ENCODE peak calls at places on chromosomes 16 and 17, in seven cellular contexts. B, E, H, Y, Z, T and U are unnamed samples.

GRCh38 chr16:88939814-88940195 is 37.2 kb downstream of the CBFA2T3 start:
- DNase-seq in Y (no peak), T (no peak), B (no peak), H (no peak), E (no peak), Z (no peak), U (no peak)

GRCh38 chr17:12178644-12179330 is 158.1 kb downstream of the MAP2K4 start:
- DNase-seq in E (no peak), T (no peak), Z (no peak), B (no peak), Y (no peak), H (no peak), U (no peak)

GRCh38 chr17:42026821-42027539 is 7.1 kb downstream of the NKIRAS2 start:
- DNase-seq in T (no peak), B (no peak), Y (no peak), E (no peak), Z (no peak), H (no peak), U (peak)

GRCh38 chr16:30896203-30896889 is at the start of gene CTF1:
- DNase-seq in E (peak), B (peak), Y (no peak), H (peak), Z (peak), T (no peak), U (peak)

GRCh38 chr17:62948370-62948769 is 17.7 kb upstream of the TANC2 start:
- DNase-seq in H (no peak), E (no peak), T (no peak), B (no peak), Z (no peak), Y (no peak), U (no peak)

GRCh38 chr16:71258371-71258770 is 27.8 kb upstream of the HYDIN start:
- DNase-seq in B (no peak), H (no peak), Y (no peak), Z (no peak), E (no peak), T (no peak), U (no peak)

GRCh38 chr17:31216053-31216751 is 80.8 kb downstream of the OMG start:
- DNase-seq in B (peak), E (peak), Z (peak), T (no peak), Y (peak), H (no peak), U (peak)

GRCh38 chr17:68383443-68384321 is 73.6 kb downstream of the WIPI1 start:
- DNase-seq in H (no peak), Z (peak), Y (no peak), E (peak), B (peak), T (peak), U (no peak)

GRCh38 chr17:4433515-4434031 is at the start of gene SPNS3:
- DNase-seq in E (no peak), B (no peak), T (peak), Z (no peak), Y (peak), H (no peak), U (no peak)

GRCh38 chr17:2701996-2702741 is 9.4 kb downstream of the CLUH start:
- DNase-seq in H (no peak), Y (no peak), E (no peak), T (no peak), Z (no peak), B (no peak), U (peak)

GRCh38 chr16:20689668-20690067 is 7.8 kb downstream of the ACSM1 start:
- DNase-seq in H (no peak), Y (no peak), B (no peak), E (no peak), T (no peak), Z (no peak), U (no peak)

GRCh38 chr16:56321571-56321970 is 103.8 kb downstream of the AMFR start:
- DNase-seq in E (no peak), T (no peak), B (no peak), Y (no peak), H (no peak), Z (no peak), U (no peak)

GRCh38 chr16:27314161-27314723 is 468 bp downstream of the IL4R start:
- DNase-seq in Y (no peak), E (peak), H (peak), Z (peak), T (peak), B (peak), U (peak)

GRCh38 chr17:55116440-55116914 is 147.9 kb downstream of the STXBP4 start:
- DNase-seq in Y (no peak), B (no peak), T (no peak), H (no peak), E (no peak), Z (no peak), U (no peak)

GRCh38 chr16:70163596-70163995 is 10.0 kb upstream of the CLEC18C start:
- DNase-seq in E (no peak), Y (no peak), B (no peak), T (no peak), Z (no peak), H (peak), U (no peak)

GRCh38 chr17:51439395-51440229 is 179.3 kb downstream of the UTP18 start:
- DNase-seq in Y (no peak), Z (no peak), B (no peak), H (no peak), E (peak), T (no peak), U (no peak)

GRCh38 chr16:74563828-74564263 is 43.1 kb downstream of the GLG1 start:
- DNase-seq in Y (no peak), B (peak), Z (peak), E (peak), T (peak), H (peak), U (no peak)

GRCh38 chr17:64457156-64457555 is 8.2 kb downstream of the MILR1 start:
- DNase-seq in H (no peak), Z (no peak), E (no peak), Y (no peak), T (no peak), B (peak), U (no peak)

GRCh38 chr16:62283-62682 is 8.7 kb downstream of the SNRNP25 start:
- DNase-seq in H (no peak), E (no peak), B (no peak), T (no peak), Y (peak), Z (no peak), U (no peak)

GRCh38 chr16:12337776-12338655 is 361.5 kb downstream of the SNX29 start:
- DNase-seq in E (peak), B (peak), Z (no peak), H (no peak), Y (no peak), T (no peak), U (no peak)

GRCh38 chr16:59633996-59634579 is 900.0 kb upstream of the GOT2 start:
- DNase-seq in Z (peak), E (peak), Y (no peak), T (no peak), B (peak), H (no peak), U (no peak)

GRCh38 chr16:55779391-55780094 is 53.4 kb downstream of the CES1 start:
- DNase-seq in E (no peak), T (no peak), Z (no peak), Y (no peak), H (no peak), B (no peak), U (no peak)

GRCh38 chr16:69865701-69866100 is 85.4 kb upstream of the CLEC18A start:
- DNase-seq in B (peak), Y (no peak), Z (no peak), H (peak), T (no peak), E (no peak), U (no peak)

GRCh38 chr17:19958023-19958422 is 19.6 kb downstream of the AKAP10 start:
- DNase-seq in Y (no peak), H (no peak), B (peak), E (peak), T (no peak), Z (peak), U (no peak)

GRCh38 chr17:81867123-81867951 is 3.8 kb downstream of the ARHGDIA start:
- DNase-seq in H (no peak), Z (no peak), T (peak), Y (no peak), B (no peak), E (no peak), U (no peak)

GRCh38 chr17:55576237-55576998 is 65.2 kb upstream of the SMIM36 start:
- DNase-seq in B (peak), T (no peak), Z (peak), E (peak), Y (no peak), H (no peak), U (no peak)

GRCh38 chr17:72788950-72789585 is 303.4 kb downstream of the SLC39A11 start:
- DNase-seq in T (no peak), Z (no peak), E (no peak), H (no peak), B (peak), Y (no peak), U (no peak)

GRCh38 chr17:51702963-51703362 is 442.6 kb downstream of the UTP18 start:
- DNase-seq in Z (no peak), E (no peak), H (no peak), Y (no peak), T (no peak), B (no peak), U (no peak)

GRCh38 chr17:58757162-58757613 is 1.5 kb downstream of the PPM1E start:
- DNase-seq in E (no peak), H (no peak), Y (no peak), T (no peak), B (no peak), Z (no peak), U (peak)

GRCh38 chr16:6645758-6646423 is 686.8 kb upstream of the RBFOX1 start:
- DNase-seq in T (no peak), Y (no peak), E (no peak), H (no peak), Z (no peak), B (no peak), U (no peak)

GRCh38 chr17:56751145-56751743 is 82.5 kb downstream of the C17orf67 start:
- DNase-seq in Y (no peak), T (no peak), B (no peak), E (no peak), H (no peak), Z (no peak), U (no peak)

GRCh38 chr17:3033741-3034577 is 29.4 kb downstream of the OR1D5 start:
- DNase-seq in H (no peak), T (no peak), B (no peak), Z (no peak), Y (no peak), E (no peak), U (no peak)

GRCh38 chr17:50051082-50051576 is 4.8 kb upstream of the ITGA3 start:
- DNase-seq in E (peak), Z (no peak), B (peak), H (peak), T (peak), Y (peak), U (no peak)

GRCh38 chr16:88062341-88062861 is 111.2 kb downstream of the BANP start:
- DNase-seq in Y (no peak), T (no peak), E (no peak), B (peak), H (no peak), Z (peak), U (no peak)

GRCh38 chr16:48831081-48831722 is 221.2 kb upstream of the N4BP1 start:
- DNase-seq in Y (no peak), H (no peak), B (no peak), T (no peak), E (no peak), Z (no peak), U (no peak)

GRCh38 chr17:9283909-9284308 is 262.6 kb downstream of the NTN1 start:
- DNase-seq in E (no peak), Z (no peak), T (no peak), Y (no peak), B (no peak), H (no peak), U (no peak)

GRCh38 chr17:73311428-73311780 is 397 bp downstream of the CDC42EP4 start:
- DNase-seq in B (no peak), T (no peak), Z (no peak), Y (no peak), E (no peak), H (no peak), U (peak)

GRCh38 chr16:24819462-24820040 is 26.2 kb upstream of the SLC5A11 start:
- DNase-seq in E (no peak), T (no peak), B (no peak), Z (no peak), H (no peak), Y (no peak), U (no peak)

GRCh38 chr17:69269174-69269998 is 40.8 kb upstream of the ABCA10 start:
- DNase-seq in T (no peak), B (peak), Y (no peak), E (peak), Z (peak), H (no peak), U (no peak)

GRCh38 chr17:44095388-44095646 is 24.8 kb downstream of the G6PC3 start:
- DNase-seq in Z (no peak), T (no peak), H (no peak), B (no peak), E (no peak), Y (no peak), U (no peak)

GRCh38 chr17:44095647-44096496 is 25.3 kb downstream of the G6PC3 start:
- DNase-seq in Y (no peak), E (peak), B (peak), H (peak), T (no peak), Z (peak), U (no peak)

GRCh38 chr17:44093231-44093900 is 22.8 kb downstream of the G6PC3 start:
- DNase-seq in B (no peak), Z (no peak), T (no peak), H (no peak), Y (no peak), E (no peak), U (no peak)

GRCh38 chr17:44097110-44097810 is 26.2 kb downstream of the HDAC5 start:
- DNase-seq in Z (peak), T (no peak), Y (no peak), E (no peak), H (no peak), B (peak), U (no peak)

GRCh38 chr17:44094701-44095387 is 24.3 kb downstream of the G6PC3 start:
- DNase-seq in B (no peak), E (no peak), T (no peak), Y (no peak), Z (no peak), H (no peak), U (no peak)
- TF ChIP-seq CTCF in B (no peak), E (no peak), T (no peak), Y (no peak), Z (no peak), H (no peak), U (no peak)

DNA sequence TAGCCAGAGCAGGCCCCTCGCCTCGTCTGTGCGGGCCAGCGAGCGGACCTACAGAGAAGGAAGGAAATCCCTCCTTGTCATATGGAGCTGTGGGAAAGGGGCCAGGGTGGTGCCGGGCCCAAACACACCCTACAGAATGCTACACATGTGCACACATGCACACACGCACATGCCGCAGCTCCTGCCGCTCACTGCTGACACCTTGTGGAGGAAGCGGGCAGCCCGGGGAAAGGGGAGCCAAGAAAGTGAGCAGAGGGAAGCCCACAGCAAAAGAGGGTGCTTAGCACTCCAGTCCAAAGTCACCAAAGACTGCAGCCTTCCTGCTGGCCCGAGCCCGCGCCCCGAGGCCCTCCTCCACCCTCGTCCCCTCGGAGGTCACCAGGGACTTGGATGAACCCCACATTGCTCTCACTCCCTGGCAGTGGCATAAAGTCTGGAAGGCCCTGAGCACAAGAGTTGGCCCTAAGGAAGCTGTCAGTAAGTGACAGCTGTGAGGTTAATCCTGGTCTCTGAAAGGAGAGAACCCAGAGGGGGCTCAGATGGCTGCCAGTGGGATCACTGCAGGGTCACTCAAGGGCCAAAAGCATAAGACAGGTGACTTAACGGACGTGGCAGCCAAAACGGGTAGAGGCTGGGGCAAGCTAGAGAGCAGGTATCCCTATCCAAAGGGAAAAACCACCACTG is 68.2 kb downstream of the MYO18A start:
- DNase-seq in B (peak), H (peak), T (peak), Y (peak), E (peak), Z (no peak), U (peak)
- TF ChIP-seq CTCF in B (peak), H (peak), T (peak), Y (peak), E (peak), Z (peak), U (peak)

GRCh38 chr16:67672739-67673662 is 6.4 kb downstream of the C16orf86 start:
- DNase-seq in E (peak), B (peak), Y (no peak), H (peak), T (peak), Z (no peak), U (peak)
- TF ChIP-seq CTCF in E (peak), B (peak), Y (peak), H (peak), T (peak), Z (peak), U (peak)

DNA sequence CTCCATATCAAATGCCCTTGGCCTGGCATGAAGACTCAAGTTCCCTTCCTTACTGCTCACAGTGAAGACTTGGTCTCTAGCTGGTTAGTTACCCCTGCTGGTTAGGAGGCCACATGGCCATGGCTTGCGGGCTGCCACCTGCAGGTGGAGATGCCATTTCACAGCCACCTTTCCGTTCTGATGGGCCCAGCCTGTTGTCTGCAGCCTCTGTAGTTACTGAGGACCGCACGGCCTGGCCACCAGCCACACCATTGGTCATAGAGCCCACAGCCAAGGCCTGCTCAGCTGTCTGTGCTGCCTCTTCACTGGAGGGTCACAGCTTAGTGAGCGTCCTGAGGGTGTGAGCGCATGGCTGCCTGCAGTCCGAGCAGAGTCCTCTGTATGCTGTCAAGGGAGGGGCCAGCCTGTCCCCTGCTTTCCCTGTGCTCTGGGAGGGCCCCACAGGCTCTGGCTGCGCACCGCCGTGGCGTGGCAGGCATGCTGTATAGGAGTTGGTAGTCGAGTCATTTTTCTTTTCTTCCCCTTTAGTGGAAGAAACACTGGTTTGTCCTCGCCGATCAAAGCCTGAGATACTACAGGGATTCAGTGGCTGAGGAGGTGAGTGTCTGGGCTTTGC is 59.2 kb downstream of the PLD6 start:
- DNase-seq in Y (no peak), Z (no peak), E (no peak), T (peak), B (no peak), H (no peak), U (no peak)
- TF ChIP-seq CTCF in Y (peak), Z (peak), E (peak), T (peak), B (peak), H (peak), U (no peak)

GRCh38 chr17:66287911-66288310 is 14.5 kb upstream of the PRKCA start:
- DNase-seq in Z (no peak), H (no peak), T (no peak), Y (no peak), E (no peak), B (no peak), U (no peak)

GRCh38 chr17:66292351-66292750 is 10.1 kb upstream of the PRKCA start:
- DNase-seq in T (no peak), B (no peak), Z (no peak), H (no peak), E (no peak), Y (no peak), U (no peak)

GRCh38 chr17:66285149-66285548 is 17.3 kb upstream of the PRKCA start:
- DNase-seq in B (no peak), T (no peak), H (no peak), E (no peak), Z (no peak), Y (no peak), U (no peak)

DNA sequence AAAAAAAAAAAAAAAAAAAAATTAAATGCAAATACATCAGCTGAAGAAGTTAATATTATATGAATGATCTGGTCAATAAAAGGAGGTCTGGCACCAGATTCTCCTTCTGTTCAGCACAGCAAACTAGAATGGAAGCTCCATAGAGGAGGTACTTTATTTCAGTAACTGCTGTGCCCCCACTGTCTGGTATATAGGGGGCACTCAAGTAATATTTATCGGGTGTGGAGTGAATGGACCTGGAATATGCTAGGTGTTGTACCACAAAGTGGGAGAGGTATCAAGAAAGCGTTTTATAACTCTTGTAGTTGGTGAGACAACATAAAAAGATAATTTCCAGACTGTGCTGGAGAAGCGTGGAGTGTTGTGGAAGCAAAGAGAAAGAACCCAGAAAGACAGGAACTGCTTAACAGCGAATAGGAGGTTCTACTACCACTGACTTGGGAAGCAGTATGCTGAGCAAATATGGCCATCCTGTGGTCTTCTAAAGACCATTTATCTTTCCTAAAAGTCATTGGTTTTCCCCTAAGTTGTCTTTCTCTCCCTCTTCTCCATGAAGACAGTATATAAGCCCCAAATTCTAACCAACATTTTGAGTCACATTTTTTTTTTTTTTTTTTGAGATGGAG is 12.2 kb upstream of the PRKCA start:
- DNase-seq in H (no peak), B (no peak), E (no peak), Y (no peak), T (no peak), Z (no peak), U (no peak)
- TF ChIP-seq CTCF in H (no peak), B (peak), E (no peak), Y (peak), T (peak), Z (no peak), U (no peak)

GRCh38 chr17:79555543-79555942 is 55.3 kb downstream of the RBFOX3 start:
- DNase-seq in Z (no peak), E (no peak), H (no peak), Y (no peak), T (no peak), B (no peak), U (no peak)
- TF ChIP-seq CTCF in Z (no peak), E (no peak), H (no peak), Y (no peak), T (no peak), B (no peak), U (no peak)

DNA sequence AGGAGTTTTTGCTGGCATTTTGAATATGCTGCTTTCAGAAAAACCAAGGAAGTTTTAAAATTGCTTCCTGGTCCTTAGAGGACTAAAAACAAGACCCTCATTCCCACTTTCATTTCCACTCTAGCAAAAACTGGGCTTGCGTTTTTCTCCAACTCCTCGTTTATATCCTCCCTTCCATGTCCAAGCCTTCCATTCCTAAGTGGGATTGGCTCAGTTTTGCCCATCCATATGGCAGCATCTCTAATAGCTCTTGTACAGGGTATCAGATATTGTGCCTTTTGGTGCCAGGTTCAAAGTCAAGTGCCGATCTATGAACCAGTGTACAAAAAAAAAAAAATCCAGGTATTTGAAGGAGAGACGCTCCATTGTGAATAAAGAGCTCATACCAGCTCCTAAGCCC is 9.9 kb upstream of the TBKBP1 start:
- DNase-seq in B (no peak), Y (no peak), Z (no peak), E (no peak), T (no peak), H (no peak), U (no peak)
- TF ChIP-seq CTCF in B (no peak), Y (no peak), Z (no peak), E (no peak), T (no peak), H (no peak), U (no peak)